ENCODE peak calls at places on chromosomes 1 and 21, in four cellular contexts. D is right lobe of liver, Z is sigmoid colon, F is right atrium auricular region. S is an unnamed sample. For H3K9me3, the result is how much of the 10 kb centered on the place peaks cover.

GRCh38 chr1:95230768-95231191 is 3.2 kb upstream of the RWDD3 start:
- DNase-seq in F (no peak), Z (no peak), D (no peak), S (no peak)

GRCh38 chr1:211625040-211625439 is 46.1 kb upstream of the SLC30A1 start:
- DNase-seq in D (peak), Z (peak), F (no peak), S (peak)

GRCh38 chr1:239952348-239953307 is 139.1 kb upstream of the FMN2 start:
- DNase-seq in Z (no peak), F (no peak), D (no peak), S (peak)

GRCh38 chr1:226541231-226541630 is 7.3 kb upstream of the STUM start:
- DNase-seq in F (no peak), Z (no peak), D (no peak), S (no peak)

GRCh38 chr1:197619008-197619640 is 156.2 kb downstream of the DENND1B start:
- DNase-seq in F (no peak), D (no peak), Z (no peak), S (no peak)

GRCh38 chr21:15023782-15024181 is 41.0 kb downstream of the NRIP1 start:
- DNase-seq in F (no peak), D (no peak), Z (no peak), S (no peak)

GRCh38 chr1:180633092-180634045 is 1.5 kb downstream of the XPR1 start:
- DNase-seq in F (no peak), Z (no peak), D (no peak), S (no peak)

GRCh38 chr1:77536813-77537212 is 145.6 kb downstream of the ZZZ3 start:
- DNase-seq in F (no peak), Z (no peak), D (no peak), S (no peak)

GRCh38 chr1:209190591-209191241 is 392.8 kb upstream of the CAMK1G start:
- DNase-seq in D (peak), F (no peak), Z (no peak), S (peak)

GRCh38 chr1:32953495-32953894 is 11.1 kb downstream of the RNF19B start:
- DNase-seq in Z (no peak), D (no peak), F (no peak), S (no peak)

GRCh38 chr1:235933483-235934116 is 66.9 kb upstream of the LYST start:
- DNase-seq in F (no peak), Z (no peak), D (no peak), S (no peak)

GRCh38 chr1:41455479-41456271 is 28.8 kb downstream of the EDN2 start:
- DNase-seq in Z (peak), D (no peak), F (no peak), S (peak)

GRCh38 chr1:2597441-2598328 is 11.1 kb downstream of the PRXL2B start:
- DNase-seq in D (no peak), F (no peak), Z (peak), S (no peak)

GRCh38 chr1:66542314-66542713 is 8.4 kb downstream of the SGIP1 start:
- DNase-seq in D (no peak), F (no peak), Z (no peak), S (no peak)

GRCh38 chr1:90919190-90919719 is 102.6 kb downstream of the ZNF644 start:
- DNase-seq in Z (no peak), D (no peak), F (no peak), S (no peak)

GRCh38 chr1:109133815-109134214 is 19.9 kb downstream of the ELAPOR1 start:
- DNase-seq in Z (no peak), F (peak), D (peak), S (no peak)

GRCh38 chr1:107776898-107777663 is 187.9 kb downstream of the VAV3 start:
- DNase-seq in Z (no peak), D (no peak), F (no peak), S (no peak)

GRCh38 chr1:89739013-89739843 is 81.6 kb upstream of the LRRC8D start:
- DNase-seq in Z (no peak), D (no peak), F (no peak), S (no peak)

GRCh38 chr21:30986966-30987365 is 51.3 kb downstream of the KRTAP19-8 start:
- DNase-seq in F (no peak), Z (no peak), D (no peak), S (no peak)

GRCh38 chr1:214404571-214405213 is 123.7 kb downstream of the SMYD2 start:
- DNase-seq in F (no peak), D (no peak), Z (no peak), S (no peak)

GRCh38 chr1:26826261-26827201 is at the start of gene ZDHHC18:
- DNase-seq in F (peak), Z (peak), D (peak), S (peak)

GRCh38 chr1:63908016-63908415 is 134.2 kb downstream of the ROR1 start:
- DNase-seq in Z (no peak), D (no peak), F (no peak), S (no peak)

GRCh38 chr1:2528966-2529750 is 905 bp downstream of the HES5 start:
- DNase-seq in D (peak), Z (no peak), F (no peak), S (no peak)

GRCh38 chr1:14733053-14733778 is 134.7 kb downstream of the KAZN start:
- DNase-seq in Z (no peak), D (no peak), F (no peak), S (no peak)

GRCh38 chr1:1347663-1348419 is 1.4 kb downstream of the DVL1 start:
- DNase-seq in Z (no peak), D (peak), F (no peak), S (peak)

GRCh38 chr1:74933500-74933899 is 200.5 kb downstream of the TYW3 start:
- DNase-seq in F (no peak), Z (no peak), D (no peak), S (no peak)

GRCh38 chr1:91559838-91560514 is 59.3 kb downstream of the CDC7 start:
- DNase-seq in D (no peak), Z (no peak), F (no peak), S (no peak)

GRCh38 chr1:109657970-109658369 is 2.1 kb downstream of the GSTM4 start:
- DNase-seq in D (no peak), Z (no peak), F (peak), S (no peak)

GRCh38 chr1:76659171-76659940 is 207.9 kb upstream of the ST6GALNAC5 start:
- DNase-seq in D (no peak), F (no peak), Z (no peak), S (no peak)

GRCh38 chr1:203638914-203639313 is 12.3 kb downstream of the ATP2B4 start:
- DNase-seq in D (no peak), Z (peak), F (no peak), S (no peak)

GRCh38 chr1:8754993-8755392 is 62.4 kb downstream of the RERE start:
- DNase-seq in D (no peak), F (no peak), Z (no peak), S (peak)

GRCh38 chr1:113103048-113103447 is 30.1 kb downstream of the LRIG2 start:
- DNase-seq in F (no peak), Z (no peak), D (no peak), S (no peak)

GRCh38 chr1:109307363-109308021 is 681 bp upstream of the MYBPHL start:
- DNase-seq in F (no peak), D (no peak), Z (peak), S (no peak)

GRCh38 chr1:36157115-36157903 is 1.3 kb downstream of the MAP7D1 start:
- DNase-seq in F (no peak), D (no peak), Z (no peak), S (no peak)

GRCh38 chr21:33396966-33397365 is 6.2 kb upstream of the IFNGR2 start:
- DNase-seq in F (no peak), Z (no peak), D (no peak), S (no peak)

GRCh38 chr21:16037386-16037785 is 307.6 kb downstream of the USP25 start:
- DNase-seq in D (no peak), F (no peak), Z (no peak), S (no peak)

GRCh38 chr1:34425785-34426184 is 249.1 kb downstream of the C1orf94 start:
- DNase-seq in Z (no peak), D (no peak), F (no peak), S (no peak)

DNA sequence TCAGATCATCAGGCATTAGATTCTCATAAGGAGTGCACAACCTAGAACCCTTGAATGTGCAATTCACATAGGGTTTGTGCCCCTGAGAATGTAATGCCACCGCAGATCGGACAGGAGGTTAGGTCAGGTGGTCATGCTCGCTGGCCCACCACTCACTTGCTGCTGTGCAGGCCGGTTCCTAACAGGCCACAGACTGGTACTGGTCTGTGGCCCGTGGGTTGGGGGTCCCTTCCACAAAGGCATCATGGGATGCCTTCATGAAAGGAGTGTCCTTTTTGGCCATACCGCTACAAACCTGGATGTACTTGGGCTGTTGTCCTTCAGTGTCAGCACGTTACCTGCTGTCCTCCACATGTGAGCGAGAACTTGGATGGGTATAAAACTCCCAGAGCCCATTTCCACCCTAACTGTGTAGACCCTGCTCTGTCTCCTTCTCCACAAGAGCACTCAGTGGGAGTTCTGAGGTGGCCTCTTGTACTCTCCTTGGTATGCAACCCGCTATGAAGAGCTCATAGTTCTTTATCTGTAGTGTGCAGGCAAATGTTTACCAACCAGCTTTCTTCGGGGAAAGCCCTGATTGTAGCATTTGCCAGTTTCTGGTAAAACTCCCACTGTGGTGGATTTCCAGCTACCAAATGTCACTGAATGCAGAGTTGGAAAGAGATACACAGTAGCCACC is 41.7 kb upstream of the SLC19A1 start:
- DNase-seq in F (no peak), D (no peak), Z (no peak), S (no peak)
- H3K9me3 ChIP-seq in F (under half), D (under half), Z (under half), S (under half)

GRCh38 chr1:205066221-205066818 is 17.9 kb downstream of the TMEM81 start:
- DNase-seq in Z (peak), F (no peak), D (no peak), S (peak)
- TF ChIP-seq CTCF in Z (no peak), F (no peak), D (no peak), S (peak)

DNA sequence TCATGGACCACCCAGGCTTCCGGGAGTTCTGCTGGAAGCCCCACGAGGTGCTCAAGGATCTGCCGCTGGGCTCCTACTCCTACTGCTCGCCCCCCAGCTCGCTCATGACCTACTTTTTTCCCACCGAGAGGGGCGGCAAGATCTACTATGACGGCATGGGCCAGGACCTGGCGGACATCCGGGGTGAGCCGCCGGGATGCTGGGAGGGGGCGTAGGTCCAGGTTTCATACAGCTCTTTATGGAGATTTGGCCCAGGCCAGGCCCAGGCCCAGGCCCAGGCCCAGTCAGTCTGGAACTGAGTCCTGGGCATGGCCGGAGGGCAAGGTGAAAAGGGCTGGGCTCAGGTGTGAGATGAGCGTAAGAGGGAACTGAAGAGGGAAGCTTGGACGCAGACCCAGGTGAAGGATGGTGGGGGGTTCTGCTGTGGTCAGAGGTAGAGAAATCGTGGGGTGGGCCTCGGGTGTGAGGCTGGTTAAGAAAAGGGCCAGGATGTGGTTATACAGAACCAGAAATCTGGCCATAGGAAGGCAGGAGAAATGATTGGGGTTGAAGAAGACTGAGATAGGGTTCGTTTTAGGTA is 23.0 kb downstream of the DISP3 start:
- DNase-seq in F (no peak), Z (peak), D (no peak), S (no peak)
- H3K9me3 ChIP-seq in F (under half), Z (under half), D (under half), S (under half)

DNA sequence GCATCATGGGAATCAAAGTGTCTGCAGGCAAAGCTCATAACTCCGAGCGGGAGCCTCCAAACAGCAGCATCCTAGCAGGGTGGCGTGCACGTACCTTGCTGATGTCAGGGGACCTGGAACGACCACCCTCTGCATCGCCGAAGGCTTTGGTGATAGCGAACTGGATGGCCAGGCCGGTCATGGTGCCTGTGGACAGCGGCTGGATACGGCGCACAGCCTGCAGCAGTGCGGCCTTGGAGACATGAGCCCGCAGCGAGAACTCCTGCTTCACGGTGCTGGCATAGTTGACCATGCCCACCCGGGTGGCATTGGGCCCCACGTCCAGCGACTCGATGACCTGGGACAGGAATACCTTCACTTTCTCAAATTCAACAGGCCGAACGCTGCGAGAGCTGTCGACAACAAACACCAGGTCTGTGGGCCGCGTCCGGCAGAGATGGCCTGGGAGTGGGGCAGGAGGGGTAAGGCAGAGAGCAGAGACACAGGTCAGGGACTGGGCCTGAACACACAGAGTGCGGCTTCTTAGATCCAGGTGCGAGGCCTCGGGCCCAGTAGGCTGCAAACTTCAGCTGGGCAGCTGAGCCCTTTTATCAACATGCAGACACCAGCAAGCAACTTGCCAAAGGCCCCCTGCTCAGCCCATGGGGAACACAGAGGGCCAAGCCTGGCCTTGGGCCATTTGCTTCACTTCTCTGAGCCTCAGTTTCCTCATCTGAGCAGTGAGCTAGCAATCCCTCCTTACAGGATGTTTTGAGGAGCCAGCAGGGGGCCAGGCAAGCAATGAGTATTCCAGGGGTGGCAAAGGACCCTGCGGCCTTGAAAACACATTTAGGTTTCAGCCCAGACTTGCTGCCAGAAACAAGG is 1.8 kb downstream of the MATN1 start:
- DNase-seq in D (no peak), F (no peak), Z (no peak), S (no peak)
- TF ChIP-seq CTCF in D (no peak), F (no peak), Z (no peak), S (peak)

GRCh38 chr21:44650265-44650972 is 4.0 kb downstream of the KRTAP12-4 start:
- DNase-seq in Z (no peak), F (no peak), D (no peak), S (no peak)

GRCh38 chr21:44647222-44647552 is 973 bp downstream of the KRTAP10-11 start:
- DNase-seq in D (no peak), Z (no peak), F (peak), S (no peak)

GRCh38 chr21:44648557-44649311 is 2.5 kb downstream of the KRTAP10-11 start:
- DNase-seq in D (no peak), F (peak), Z (no peak), S (no peak)

GRCh38 chr21:44650973-44651675 is 3.3 kb downstream of the KRTAP12-4 start:
- DNase-seq in D (no peak), F (peak), Z (no peak), S (no peak)

DNA sequence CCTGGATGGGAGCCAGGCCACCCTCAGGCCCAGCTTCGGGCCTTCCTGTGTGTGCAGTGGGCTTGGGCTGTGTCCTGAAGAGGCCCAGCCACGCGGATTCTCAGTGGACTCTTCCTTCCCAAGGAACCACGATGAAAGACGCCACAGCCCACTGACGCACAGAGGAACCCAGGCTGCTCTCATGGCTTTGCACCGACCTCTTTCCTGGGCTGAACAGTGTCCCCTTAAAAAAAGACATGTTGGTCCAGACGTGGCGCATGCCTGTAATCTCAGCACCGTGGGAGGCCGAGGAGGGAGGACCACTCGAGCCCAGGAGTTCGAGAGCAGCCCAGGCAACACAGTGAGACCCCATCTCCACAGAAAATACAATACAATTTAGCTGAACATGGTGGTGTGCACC is 3.5 kb downstream of the KRTAP10-11 start:
- DNase-seq in Z (no peak), D (no peak), F (peak), S (no peak)
- H3K9me3 ChIP-seq in Z (under half), D (under half), F (under half), S (under half)

GRCh38 chr1:6441586-6441985 is 17.0 kb downstream of the ESPN start:
- DNase-seq in Z (no peak), F (no peak), D (no peak), S (no peak)

GRCh38 chr1:6444377-6444776 is 19.8 kb downstream of the ESPN start:
- DNase-seq in Z (no peak), F (no peak), D (no peak), S (no peak)

GRCh38 chr1:6438047-6438525 is 13.5 kb downstream of the ESPN start:
- DNase-seq in D (no peak), Z (no peak), F (peak), S (peak)

GRCh38 chr1:6443339-6444115 is 19.0 kb downstream of the ESPN start:
- DNase-seq in Z (no peak), F (no peak), D (no peak), S (no peak)

GRCh38 chr1:6440198-6441126 is 15.9 kb downstream of the ESPN start:
- DNase-seq in D (peak), F (no peak), Z (no peak), S (peak)
- TF ChIP-seq CTCF in D (peak), F (peak), Z (peak), S (no peak)

GRCh38 chr1:238647877-238648276 is 738.5 kb upstream of the CHRM3 start:
- DNase-seq in Z (no peak), F (no peak), D (no peak), S (no peak)
- H3K9me3 ChIP-seq in Z (under half), F (under half), D (under half), S (under half)

S was measured in BE2C.